ENCODE peak calls at places on chromosome 11, in nine cellular contexts. K, Z, J, R, A, F, P, N and Q are unnamed samples.

GRCh38 chr11:70682056-70682455 is 283.7 kb downstream of the CTTN start:
- DNase-seq in R (no peak), N (no peak), A (no peak), P (no peak), K (no peak), F (no peak), Z (no peak), J (no peak), Q (no peak)

GRCh38 chr11:2814751-2815150 is 70.8 kb downstream of the CDKN1C start:
- DNase-seq in A (no peak), Z (no peak), R (no peak), P (no peak), J (no peak), F (no peak), N (no peak), K (no peak), Q (peak; percentile 9)

GRCh38 chr11:125371451-125371935 is 124.6 kb downstream of the FEZ1 start:
- DNase-seq in P (no peak), R (no peak), Z (peak; percentile 95), K (no peak), J (no peak), N (no peak), F (no peak), A (peak; percentile 37), Q (no peak)

GRCh38 chr11:34769224-34769623 is 147.0 kb downstream of the APIP start:
- DNase-seq in R (no peak), N (no peak), J (no peak), P (no peak), K (no peak), A (no peak), F (no peak), Z (no peak), Q (no peak)

GRCh38 chr11:93842461-93842860 is 8.0 kb downstream of the VSTM5 start:
- DNase-seq in N (no peak), R (no peak), A (no peak), Z (peak; percentile 7), P (peak; percentile 87), J (peak; percentile 67), F (no peak), K (peak; percentile 95), Q (no peak)

GRCh38 chr11:122157540-122158173 is 41.6 kb upstream of the BLID start:
- DNase-seq in P (no peak), F (no peak), N (no peak), R (no peak), A (no peak), J (no peak), Z (no peak), K (no peak), Q (no peak)

GRCh38 chr11:93648168-93648567 is 13.3 kb upstream of the CEP295 start:
- DNase-seq in F (no peak), Z (no peak), N (no peak), J (no peak), P (no peak), K (peak; percentile 13), A (no peak), R (no peak), Q (no peak)

GRCh38 chr11:3085052-3085451 is 27.8 kb upstream of the CARS1 start:
- DNase-seq in P (no peak), N (no peak), R (no peak), K (no peak), Z (no peak), F (no peak), A (no peak), J (no peak), Q (no peak)

GRCh38 chr11:47314992-47315391 is 37.5 kb downstream of the MYBPC3 start:
- DNase-seq in R (no peak), F (no peak), N (peak; percentile 13), Z (no peak), J (no peak), A (no peak), P (no peak), K (no peak), Q (no peak)

GRCh38 chr11:94002226-94002625 is 18.9 kb upstream of the HEPHL1 start:
- DNase-seq in R (no peak), N (no peak), Z (no peak), A (no peak), K (peak; percentile 84), J (no peak), P (no peak), F (no peak), Q (no peak)

GRCh38 chr11:6632116-6633073 is 13.2 kb upstream of the TPP1 start:
- DNase-seq in P (no peak), N (peak; percentile 44), K (no peak), F (no peak), Z (peak; percentile 22), R (no peak), A (no peak), J (no peak), Q (no peak)

GRCh38 chr11:111778047-111778558 is 11.9 kb upstream of the PPP2R1B start:
- DNase-seq in K (no peak), A (no peak), R (no peak), F (no peak), P (no peak), Z (no peak), N (no peak), J (no peak), Q (no peak)

GRCh38 chr11:77278595-77279506 is 22.6 kb downstream of the GDPD4 start:
- DNase-seq in K (peak; percentile 58), N (no peak), P (no peak), Z (no peak), J (no peak), F (no peak), R (no peak), A (no peak), Q (no peak)

GRCh38 chr11:121930004-121930965 is 185.7 kb downstream of the BLID start:
- DNase-seq in K (peak; percentile 56), R (no peak), P (no peak), A (no peak), J (no peak), F (no peak), N (no peak), Z (no peak), Q (no peak)

GRCh38 chr11:40306938-40307548 is 1152.4 kb downstream of the LRRC4C start:
- DNase-seq in R (no peak), J (no peak), P (no peak), A (no peak), N (no peak), Z (no peak), F (no peak), K (peak; percentile 52), Q (no peak)

GRCh38 chr11:48083427-48083826 is 103.1 kb downstream of the PTPRJ start:
- DNase-seq in F (no peak), P (peak; percentile 23), A (no peak), K (peak; percentile 76), R (no peak), N (no peak), J (no peak), Z (no peak), Q (no peak)

GRCh38 chr11:107232451-107232850 is 214.2 kb upstream of the GUCY1A2 start:
- DNase-seq in A (no peak), K (no peak), J (no peak), Z (no peak), R (no peak), N (no peak), F (no peak), P (no peak), Q (no peak)

GRCh38 chr11:61023086-61024035 is 51.9 kb downstream of the CD6 start:
- DNase-seq in N (no peak), J (no peak), P (peak; percentile 77), A (no peak), F (no peak), R (peak; percentile 69), K (no peak), Z (no peak), Q (no peak)

GRCh38 chr11:44308923-44309482 is 936 bp downstream of the ALX4 start:
- DNase-seq in F (no peak), J (no peak), N (no peak), R (no peak), P (no peak), A (no peak), Z (no peak), K (peak; percentile 9), Q (no peak)

GRCh38 chr11:6586434-6587359 is 16.7 kb downstream of the RRP8 start:
- DNase-seq in K (no peak), A (no peak), Z (peak; percentile 77), P (no peak), J (no peak), N (no peak), F (no peak), R (no peak), Q (no peak)

GRCh38 chr11:65538915-65539374 is 14.1 kb downstream of the SCYL1 start:
- DNase-seq in K (no peak), Z (peak; percentile 71), P (no peak), A (no peak), R (no peak), F (no peak), N (no peak), J (no peak), Q (no peak)
- H3K27me3 ChIP-seq in K (no peaks in the 10 kb centered on the region), Z (no peaks in the 10 kb centered on the region), P (no peaks in the 10 kb centered on the region), A (no peaks in the 10 kb centered on the region), R (no peaks in the 10 kb centered on the region), F (no peaks in the 10 kb centered on the region), N (no peaks in the 10 kb centered on the region), J (no peaks in the 10 kb centered on the region), Q (no peaks in the 10 kb centered on the region)

GRCh38 chr11:1384206-1384965 is 5.3 kb upstream of the BRSK2 start:
- DNase-seq in R (no peak), K (peak; percentile 23), A (no peak), J (no peak), N (no peak), F (no peak), P (peak; percentile 71), Z (no peak), Q (no peak)
- H3K27me3 ChIP-seq in R (no peaks in the 10 kb centered on the region), K (no peaks in the 10 kb centered on the region), A (no peaks in the 10 kb centered on the region), J (no peaks in the 10 kb centered on the region), N (peaks cover 20% of the 10 kb centered on the region), F (peaks cover 20% of the 10 kb centered on the region), P (no peaks in the 10 kb centered on the region), Z (no peaks in the 10 kb centered on the region), Q (peaks cover 28% of the 10 kb centered on the region)

DNA sequence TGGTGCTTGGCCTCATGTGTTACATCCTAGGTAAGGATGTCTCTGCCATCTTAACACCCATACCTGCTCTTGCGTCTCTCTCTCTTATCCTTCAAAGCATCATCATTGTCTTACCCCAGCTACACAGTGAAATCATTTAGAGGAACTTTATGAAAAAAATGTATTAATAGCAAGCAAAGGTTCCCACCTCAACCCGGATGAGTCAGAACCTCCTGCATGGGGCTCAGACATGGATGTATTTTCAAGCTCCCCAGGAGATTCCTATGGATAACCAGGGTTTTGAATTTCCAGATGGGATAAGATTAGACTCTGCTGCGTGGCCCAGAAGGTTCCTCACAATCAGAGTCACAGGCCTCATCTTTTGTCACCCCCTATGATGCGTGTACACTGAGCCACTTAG is 89.1 kb upstream of the NNMT start:
- DNase-seq in Z (no peak), R (no peak), P (no peak), A (no peak), N (no peak), F (no peak), J (no peak), K (no peak), Q (no peak)
- H3K27me3 ChIP-seq in Z (no peaks in the 10 kb centered on the region), R (no peaks in the 10 kb centered on the region), P (no peaks in the 10 kb centered on the region), A (no peaks in the 10 kb centered on the region), N (no peaks in the 10 kb centered on the region), F (no peaks in the 10 kb centered on the region), J (peaks cover 29% of the 10 kb centered on the region), K (peaks cover 3% of the 10 kb centered on the region), Q (no peaks in the 10 kb centered on the region)

DNA sequence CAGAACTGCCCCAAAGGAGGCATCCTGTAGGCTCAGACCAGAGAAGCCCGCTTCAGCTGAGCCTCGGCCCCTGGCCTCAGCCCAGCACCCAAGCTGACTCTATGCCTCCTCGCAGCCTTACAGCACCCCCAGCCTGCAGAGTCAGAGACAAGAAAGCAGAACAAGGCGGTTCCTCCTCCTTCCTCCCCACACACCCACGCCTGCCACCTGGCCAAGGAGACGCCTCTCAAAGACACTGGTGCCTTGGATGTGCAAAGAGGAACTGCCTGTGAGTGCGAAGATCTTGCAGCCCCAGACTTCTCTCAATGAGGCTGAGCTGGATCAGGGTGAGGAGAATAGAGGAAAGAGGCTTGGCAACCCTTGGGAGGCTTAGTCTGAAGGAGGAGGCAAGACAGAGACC is 60.2 kb downstream of the PDE2A start:
- DNase-seq in P (peak; percentile 84), Z (no peak), K (no peak), R (no peak), N (peak; percentile 78), A (peak; percentile 73), J (no peak), F (no peak), Q (no peak)
- H3K27me3 ChIP-seq in P (no peaks in the 10 kb centered on the region), Z (no peaks in the 10 kb centered on the region), K (peaks cover 7% of the 10 kb centered on the region), R (no peaks in the 10 kb centered on the region), N (peaks cover 12% of the 10 kb centered on the region), A (no peaks in the 10 kb centered on the region), J (peaks cover 52% of the 10 kb centered on the region), F (peaks cover 33% of the 10 kb centered on the region), Q (no peaks in the 10 kb centered on the region)